ENCODE peak calls at places on chromosome 1, in seven cellular contexts. One of them, this sample, is unnamed.

GRCh38 chr1:226871636-226872327 is 1.4 kb downstream of the PSEN2 start:
- DNase-seq in H1: no peak
- DNase-seq in K562: no peak
- DNase-seq in HepG2: no peak
- DNase-seq in GM12878: no peak
- DNase-seq in HCT116: no peak
- DNase-seq in SK-N-SH: no peak
- DNase-seq in this sample: no peak

GRCh38 chr1:21012937-21013336 is 163.8 kb downstream of the EIF4G3 start:
- DNase-seq in H1: no peak
- DNase-seq in K562: no peak
- DNase-seq in HepG2: no peak
- DNase-seq in GM12878: no peak
- DNase-seq in HCT116: no peak
- DNase-seq in SK-N-SH: peak
- DNase-seq in this sample: no peak

GRCh38 chr1:93874025-93874651 is 4.9 kb downstream of the DNTTIP2 start:
- DNase-seq in H1: no peak
- DNase-seq in K562: no peak
- DNase-seq in HepG2: peak
- DNase-seq in GM12878: no peak
- DNase-seq in HCT116: no peak
- DNase-seq in SK-N-SH: peak
- DNase-seq in this sample: peak

GRCh38 chr1:237183963-237184540 is 142.1 kb downstream of the RYR2 start:
- DNase-seq in H1: no peak
- DNase-seq in K562: no peak
- DNase-seq in HepG2: no peak
- DNase-seq in GM12878: no peak
- DNase-seq in HCT116: no peak
- DNase-seq in SK-N-SH: no peak
- DNase-seq in this sample: no peak

GRCh38 chr1:35935989-35936388 is 5.1 kb downstream of the AGO3 start:
- DNase-seq in H1: no peak
- DNase-seq in K562: no peak
- DNase-seq in HepG2: no peak
- DNase-seq in GM12878: peak
- DNase-seq in HCT116: no peak
- DNase-seq in SK-N-SH: peak
- DNase-seq in this sample: no peak

GRCh38 chr1:1876335-1876935 is 14.5 kb downstream of the GNB1 start:
- DNase-seq in H1: no peak
- DNase-seq in K562: no peak
- DNase-seq in HepG2: no peak
- DNase-seq in GM12878: no peak
- DNase-seq in HCT116: no peak
- DNase-seq in SK-N-SH: no peak
- DNase-seq in this sample: no peak

GRCh38 chr1:9244501-9245229 is 10.1 kb downstream of the H6PD start:
- DNase-seq in H1: no peak
- DNase-seq in K562: no peak
- DNase-seq in HepG2: no peak
- DNase-seq in GM12878: no peak
- DNase-seq in HCT116: no peak
- DNase-seq in SK-N-SH: no peak
- DNase-seq in this sample: peak

GRCh38 chr1:18112611-18113010 is 5.0 kb downstream of the IGSF21 start:
- DNase-seq in H1: no peak
- DNase-seq in K562: no peak
- DNase-seq in HepG2: no peak
- DNase-seq in GM12878: no peak
- DNase-seq in HCT116: no peak
- DNase-seq in SK-N-SH: no peak
- DNase-seq in this sample: no peak

GRCh38 chr1:190754769-190755168 is 277.1 kb upstream of the BRINP3 start:
- DNase-seq in H1: no peak
- DNase-seq in K562: peak
- DNase-seq in HepG2: peak
- DNase-seq in GM12878: no peak
- DNase-seq in HCT116: peak
- DNase-seq in SK-N-SH: peak
- DNase-seq in this sample: no peak

GRCh38 chr1:215146252-215146975 is 63.9 kb downstream of the KCNK2 start:
- DNase-seq in H1: no peak
- DNase-seq in K562: no peak
- DNase-seq in HepG2: peak
- DNase-seq in GM12878: no peak
- DNase-seq in HCT116: peak
- DNase-seq in SK-N-SH: peak
- DNase-seq in this sample: peak

GRCh38 chr1:26122988-26123973 is 11.7 kb downstream of the PDIK1L start:
- DNase-seq in H1: no peak
- DNase-seq in K562: peak
- DNase-seq in HepG2: no peak
- DNase-seq in GM12878: no peak
- DNase-seq in HCT116: no peak
- DNase-seq in SK-N-SH: no peak
- DNase-seq in this sample: no peak

GRCh38 chr1:176559474-176560390 is 96.8 kb downstream of the PAPPA2 start:
- DNase-seq in H1: peak
- DNase-seq in K562: peak
- DNase-seq in HepG2: peak
- DNase-seq in GM12878: no peak
- DNase-seq in HCT116: peak
- DNase-seq in SK-N-SH: peak
- DNase-seq in this sample: peak

GRCh38 chr1:156484480-156485058 is 16.0 kb downstream of the MEF2D start:
- DNase-seq in H1: no peak
- DNase-seq in K562: no peak
- DNase-seq in HepG2: no peak
- DNase-seq in GM12878: no peak
- DNase-seq in HCT116: no peak
- DNase-seq in SK-N-SH: no peak
- DNase-seq in this sample: no peak

GRCh38 chr1:196393742-196394141 is 214.5 kb downstream of the KCNT2 start:
- DNase-seq in H1: no peak
- DNase-seq in K562: no peak
- DNase-seq in HepG2: no peak
- DNase-seq in GM12878: no peak
- DNase-seq in HCT116: no peak
- DNase-seq in SK-N-SH: no peak
- DNase-seq in this sample: no peak

GRCh38 chr1:243739335-243740003 is 110.6 kb downstream of the AKT3 start:
- DNase-seq in H1: no peak
- DNase-seq in K562: no peak
- DNase-seq in HepG2: peak
- DNase-seq in GM12878: no peak
- DNase-seq in HCT116: no peak
- DNase-seq in SK-N-SH: no peak
- DNase-seq in this sample: no peak

GRCh38 chr1:48524892-48525467 is 53.0 kb upstream of the SPATA6 start:
- DNase-seq in H1: no peak
- DNase-seq in K562: no peak
- DNase-seq in HepG2: no peak
- DNase-seq in GM12878: no peak
- DNase-seq in HCT116: no peak
- DNase-seq in SK-N-SH: no peak
- DNase-seq in this sample: no peak

GRCh38 chr1:157137051-157137772 is 983 bp downstream of the ETV3 start:
- DNase-seq in H1: no peak
- DNase-seq in K562: peak
- DNase-seq in HepG2: no peak
- DNase-seq in GM12878: no peak
- DNase-seq in HCT116: no peak
- DNase-seq in SK-N-SH: peak
- DNase-seq in this sample: peak

GRCh38 chr1:211353562-211354212 is 27.1 kb downstream of the TRAF5 start:
- DNase-seq in H1: no peak
- DNase-seq in K562: no peak
- DNase-seq in HepG2: no peak
- DNase-seq in GM12878: no peak
- DNase-seq in HCT116: no peak
- DNase-seq in SK-N-SH: no peak
- DNase-seq in this sample: no peak

GRCh38 chr1:211359876-211360275 is 33.2 kb downstream of the TRAF5 start:
- DNase-seq in H1: no peak
- DNase-seq in K562: no peak
- DNase-seq in HepG2: no peak
- DNase-seq in GM12878: no peak
- DNase-seq in HCT116: no peak
- DNase-seq in SK-N-SH: no peak
- DNase-seq in this sample: no peak

GRCh38 chr1:211358685-211359084 is 32.1 kb downstream of the TRAF5 start:
- DNase-seq in H1: no peak
- DNase-seq in K562: no peak
- DNase-seq in HepG2: no peak
- DNase-seq in GM12878: no peak
- DNase-seq in HCT116: no peak
- DNase-seq in SK-N-SH: no peak
- DNase-seq in this sample: no peak

GRCh38 chr1:211355873-211356272 is 29.2 kb downstream of the TRAF5 start:
- DNase-seq in H1: no peak
- DNase-seq in K562: no peak
- DNase-seq in HepG2: peak
- DNase-seq in GM12878: no peak
- DNase-seq in HCT116: no peak
- DNase-seq in SK-N-SH: no peak
- DNase-seq in this sample: no peak

DNA sequence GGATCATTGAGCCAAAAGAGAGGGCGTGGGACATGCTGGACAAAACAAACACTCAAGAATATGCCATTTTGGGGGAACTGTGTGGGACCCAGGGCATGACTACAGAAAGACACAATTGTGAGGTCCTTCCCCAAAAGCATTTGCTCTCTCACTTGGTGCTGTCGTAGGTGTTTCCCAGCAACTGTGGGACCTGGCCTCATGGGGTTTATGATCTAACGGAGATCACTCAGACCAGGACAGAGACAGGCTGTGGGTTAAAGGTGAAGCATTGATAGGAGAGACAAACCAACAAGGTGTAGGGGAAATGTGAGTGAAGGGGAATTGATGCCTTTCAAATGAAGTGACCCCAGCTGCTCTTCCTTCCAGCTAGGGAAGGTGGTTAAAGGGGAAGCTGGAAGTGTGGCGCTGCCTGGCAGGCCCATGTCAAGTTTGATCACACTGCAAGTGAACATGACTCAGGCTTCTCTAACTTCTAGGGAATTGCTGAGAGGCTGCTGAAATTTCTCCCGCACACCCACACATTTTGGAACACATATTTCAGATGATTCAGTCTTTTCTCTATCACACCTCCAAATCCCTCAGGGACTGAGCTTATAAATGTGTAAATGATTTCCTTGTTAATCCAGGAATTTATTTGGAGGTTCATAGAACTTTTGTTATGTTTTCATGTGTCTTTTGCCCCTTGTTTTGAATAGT is 30.2 kb downstream of the TRAF5 start:
- DNase-seq in H1: no peak
- DNase-seq in K562: no peak
- DNase-seq in HepG2: no peak
- DNase-seq in GM12878: no peak
- DNase-seq in HCT116: no peak
- DNase-seq in SK-N-SH: no peak
- DNase-seq in this sample: no peak
- TF ChIP-seq JUND in H1: no peak
- TF ChIP-seq JUND in K562: no peak
- TF ChIP-seq JUND in HepG2: no peak
- TF ChIP-seq JUND in GM12878: no peak
- TF ChIP-seq JUND in HCT116: no peak
- TF ChIP-seq JUND in SK-N-SH: no peak
- TF ChIP-seq JUND in this sample: no peak

GRCh38 chr1:229268505-229268904 is 2.4 kb upstream of the RAB4A start:
- DNase-seq in H1: no peak
- DNase-seq in K562: no peak
- DNase-seq in HepG2: no peak
- DNase-seq in GM12878: no peak
- DNase-seq in HCT116: no peak
- DNase-seq in SK-N-SH: no peak
- DNase-seq in this sample: no peak
- TF ChIP-seq JUND in H1: no peak
- TF ChIP-seq JUND in K562: no peak
- TF ChIP-seq JUND in HepG2: no peak
- TF ChIP-seq JUND in GM12878: no peak
- TF ChIP-seq JUND in HCT116: no peak
- TF ChIP-seq JUND in SK-N-SH: no peak
- TF ChIP-seq JUND in this sample: no peak

GRCh38 chr1:112507336-112507735 is 1.4 kb upstream of the WNT2B start:
- DNase-seq in H1: no peak
- DNase-seq in K562: no peak
- DNase-seq in HepG2: no peak
- DNase-seq in GM12878: no peak
- DNase-seq in HCT116: no peak
- DNase-seq in SK-N-SH: no peak
- DNase-seq in this sample: no peak

GRCh38 chr1:112506731-112507130 is 2.0 kb upstream of the WNT2B start:
- DNase-seq in H1: no peak
- DNase-seq in K562: no peak
- DNase-seq in HepG2: no peak
- DNase-seq in GM12878: no peak
- DNase-seq in HCT116: no peak
- DNase-seq in SK-N-SH: no peak
- DNase-seq in this sample: no peak

GRCh38 chr1:112508242-112509004 is at the start of gene WNT2B:
- DNase-seq in H1: no peak
- DNase-seq in K562: peak
- DNase-seq in HepG2: peak
- DNase-seq in GM12878: no peak
- DNase-seq in HCT116: no peak
- DNase-seq in SK-N-SH: peak
- DNase-seq in this sample: peak

GRCh38 chr1:112509005-112509659 is 367 bp downstream of the WNT2B start:
- DNase-seq in H1: no peak
- DNase-seq in K562: no peak
- DNase-seq in HepG2: no peak
- DNase-seq in GM12878: no peak
- DNase-seq in HCT116: no peak
- DNase-seq in SK-N-SH: no peak
- DNase-seq in this sample: no peak

DNA sequence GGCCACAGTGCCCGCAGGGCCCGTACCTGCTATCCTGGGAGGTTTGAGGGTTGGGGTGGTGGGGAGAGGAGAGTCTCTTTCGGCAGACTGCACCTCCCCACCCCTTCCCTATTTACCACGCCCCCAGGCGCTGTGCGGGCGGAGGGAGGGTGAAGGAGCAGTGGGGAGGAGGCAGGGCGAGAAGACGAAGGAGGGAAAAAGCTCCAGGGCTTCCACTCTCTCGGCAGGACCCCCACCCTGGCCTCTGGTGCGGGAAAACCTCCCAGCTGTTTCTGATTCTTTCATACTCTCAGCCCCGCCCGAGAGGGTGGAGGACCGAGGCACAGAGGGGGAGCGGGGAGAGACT is 896 bp upstream of the WNT2B start:
- DNase-seq in H1: no peak
- DNase-seq in K562: peak
- DNase-seq in HepG2: no peak
- DNase-seq in GM12878: no peak
- DNase-seq in HCT116: no peak
- DNase-seq in SK-N-SH: peak
- DNase-seq in this sample: no peak
- TF ChIP-seq JUND in H1: no peak
- TF ChIP-seq JUND in K562: no peak
- TF ChIP-seq JUND in HepG2: no peak
- TF ChIP-seq JUND in GM12878: no peak
- TF ChIP-seq JUND in HCT116: no peak
- TF ChIP-seq JUND in SK-N-SH: no peak
- TF ChIP-seq JUND in this sample: no peak

GRCh38 chr1:232853994-232854532 is 48.8 kb downstream of the MAP10 start:
- DNase-seq in H1: no peak
- DNase-seq in K562: no peak
- DNase-seq in HepG2: no peak
- DNase-seq in GM12878: no peak
- DNase-seq in HCT116: no peak
- DNase-seq in SK-N-SH: no peak
- DNase-seq in this sample: peak
- TF ChIP-seq JUND in H1: no peak
- TF ChIP-seq JUND in K562: no peak
- TF ChIP-seq JUND in HepG2: no peak
- TF ChIP-seq JUND in GM12878: no peak
- TF ChIP-seq JUND in HCT116: no peak
- TF ChIP-seq JUND in SK-N-SH: no peak
- TF ChIP-seq JUND in this sample: peak

This sample was measured in T47D.